ENCODE peak calls at places on chromosomes 4 and X, in seven cellular contexts. One of them, this sample, is unnamed.

GRCh38 chrX:97267916-97268680 is 384.4 kb downstream of the RPA4 start:
- DNase-seq in choroid plexus epithelial cell: peak; percentile 39
- DNase-seq in A549: no peak
- DNase-seq in fibroblast of villous mesenchyme: no peak
- DNase-seq in pancreas: no peak
- DNase-seq in endothelial cell: no peak
- DNase-seq in omental fat pad: no peak
- DNase-seq in this sample: no peak

GRCh38 chrX:47629419-47630210 is at the start of gene CFP:
- DNase-seq in choroid plexus epithelial cell: no peak
- DNase-seq in A549: no peak
- DNase-seq in fibroblast of villous mesenchyme: no peak
- DNase-seq in pancreas: no peak
- DNase-seq in endothelial cell: no peak
- DNase-seq in omental fat pad: no peak
- DNase-seq in this sample: no peak

GRCh38 chr4:122218762-122219161 is 66.6 kb downstream of the BLTP1 start:
- DNase-seq in choroid plexus epithelial cell: peak; percentile 31
- DNase-seq in A549: peak; percentile 1
- DNase-seq in fibroblast of villous mesenchyme: peak; percentile 9
- DNase-seq in pancreas: no peak
- DNase-seq in endothelial cell: peak; percentile 11
- DNase-seq in omental fat pad: no peak
- DNase-seq in this sample: no peak

GRCh38 chr4:1559896-1560650 is 124.0 kb downstream of the FAM53A start:
- DNase-seq in choroid plexus epithelial cell: peak; percentile 95
- DNase-seq in A549: no peak
- DNase-seq in fibroblast of villous mesenchyme: no peak
- DNase-seq in pancreas: no peak
- DNase-seq in endothelial cell: no peak
- DNase-seq in omental fat pad: no peak
- DNase-seq in this sample: no peak

GRCh38 chr4:74789518-74789917 is 4.8 kb downstream of the BTC start:
- DNase-seq in choroid plexus epithelial cell: no peak
- DNase-seq in A549: no peak
- DNase-seq in fibroblast of villous mesenchyme: no peak
- DNase-seq in pancreas: no peak
- DNase-seq in endothelial cell: no peak
- DNase-seq in omental fat pad: no peak
- DNase-seq in this sample: no peak

GRCh38 chr4:3476341-3476747 is 13.2 kb downstream of the DOK7 start:
- DNase-seq in choroid plexus epithelial cell: no peak
- DNase-seq in A549: no peak
- DNase-seq in fibroblast of villous mesenchyme: no peak
- DNase-seq in pancreas: no peak
- DNase-seq in endothelial cell: no peak
- DNase-seq in omental fat pad: no peak
- DNase-seq in this sample: peak; percentile 39

GRCh38 chr4:93617596-93617995 is 211.0 kb upstream of the ATOH1 start:
- DNase-seq in choroid plexus epithelial cell: no peak
- DNase-seq in A549: no peak
- DNase-seq in fibroblast of villous mesenchyme: no peak
- DNase-seq in pancreas: no peak
- DNase-seq in endothelial cell: no peak
- DNase-seq in omental fat pad: no peak
- DNase-seq in this sample: no peak

GRCh38 chr4:147378780-147379179 is 102.1 kb upstream of the EDNRA start:
- DNase-seq in choroid plexus epithelial cell: no peak
- DNase-seq in A549: no peak
- DNase-seq in fibroblast of villous mesenchyme: no peak
- DNase-seq in pancreas: no peak
- DNase-seq in endothelial cell: no peak
- DNase-seq in omental fat pad: no peak
- DNase-seq in this sample: no peak

GRCh38 chrX:150306002-150306401 is 57.1 kb upstream of the MAMLD1 start:
- DNase-seq in choroid plexus epithelial cell: no peak
- DNase-seq in A549: no peak
- DNase-seq in fibroblast of villous mesenchyme: no peak
- DNase-seq in pancreas: no peak
- DNase-seq in endothelial cell: no peak
- DNase-seq in omental fat pad: no peak
- DNase-seq in this sample: no peak

GRCh38 chrX:101729986-101730385 is 70.3 kb upstream of the ARMCX2 start:
- DNase-seq in choroid plexus epithelial cell: no peak
- DNase-seq in A549: no peak
- DNase-seq in fibroblast of villous mesenchyme: no peak
- DNase-seq in pancreas: no peak
- DNase-seq in endothelial cell: no peak
- DNase-seq in omental fat pad: no peak
- DNase-seq in this sample: no peak

GRCh38 chr4:82213485-82214162 is 160.2 kb downstream of the HNRNPD start:
- DNase-seq in choroid plexus epithelial cell: no peak
- DNase-seq in A549: no peak
- DNase-seq in fibroblast of villous mesenchyme: no peak
- DNase-seq in pancreas: no peak
- DNase-seq in endothelial cell: no peak
- DNase-seq in omental fat pad: no peak
- DNase-seq in this sample: no peak

GRCh38 chr4:174358823-174359222 is 75.1 kb downstream of the CEP44 start:
- DNase-seq in choroid plexus epithelial cell: peak; percentile 70
- DNase-seq in A549: no peak
- DNase-seq in fibroblast of villous mesenchyme: peak; percentile 24
- DNase-seq in pancreas: no peak
- DNase-seq in endothelial cell: no peak
- DNase-seq in omental fat pad: no peak
- DNase-seq in this sample: no peak

GRCh38 chrX:152635941-152636340 is 1.8 kb upstream of the GABRQ start:
- DNase-seq in choroid plexus epithelial cell: peak; percentile 83
- DNase-seq in A549: peak; percentile 65
- DNase-seq in fibroblast of villous mesenchyme: peak; percentile 55
- DNase-seq in pancreas: peak; percentile 16
- DNase-seq in endothelial cell: peak; percentile 41
- DNase-seq in omental fat pad: no peak
- DNase-seq in this sample: no peak

GRCh38 chr4:128868758-128869157 is 59.3 kb downstream of the JADE1 start:
- DNase-seq in choroid plexus epithelial cell: peak; percentile 30
- DNase-seq in A549: no peak
- DNase-seq in fibroblast of villous mesenchyme: peak; percentile 48
- DNase-seq in pancreas: no peak
- DNase-seq in endothelial cell: no peak
- DNase-seq in omental fat pad: no peak
- DNase-seq in this sample: no peak

GRCh38 chrX:136963973-136964372 is 69.8 kb downstream of the GPR101 start:
- DNase-seq in choroid plexus epithelial cell: no peak
- DNase-seq in A549: no peak
- DNase-seq in fibroblast of villous mesenchyme: no peak
- DNase-seq in pancreas: no peak
- DNase-seq in endothelial cell: no peak
- DNase-seq in omental fat pad: no peak
- DNase-seq in this sample: no peak

GRCh38 chr4:31045724-31046318 is 325.7 kb downstream of the PCDH7 start:
- DNase-seq in choroid plexus epithelial cell: peak; percentile 62
- DNase-seq in A549: peak; percentile 15
- DNase-seq in fibroblast of villous mesenchyme: peak; percentile 13
- DNase-seq in pancreas: no peak
- DNase-seq in endothelial cell: peak; percentile 4
- DNase-seq in omental fat pad: no peak
- DNase-seq in this sample: no peak

GRCh38 chr4:38610844-38611550 is 53.0 kb upstream of the KLF3 start:
- DNase-seq in choroid plexus epithelial cell: no peak
- DNase-seq in A549: no peak
- DNase-seq in fibroblast of villous mesenchyme: no peak
- DNase-seq in pancreas: peak; percentile 36
- DNase-seq in endothelial cell: no peak
- DNase-seq in omental fat pad: no peak
- DNase-seq in this sample: no peak

GRCh38 chrX:38175140-38175539 is 45.5 kb downstream of the SRPX start:
- DNase-seq in choroid plexus epithelial cell: peak; percentile 56
- DNase-seq in A549: peak; percentile 64
- DNase-seq in fibroblast of villous mesenchyme: peak; percentile 42
- DNase-seq in pancreas: peak; percentile 5
- DNase-seq in endothelial cell: peak; percentile 28
- DNase-seq in omental fat pad: no peak
- DNase-seq in this sample: no peak

GRCh38 chr4:88600129-88600849 is 8.0 kb downstream of the HERC3 start:
- DNase-seq in choroid plexus epithelial cell: peak; percentile 61
- DNase-seq in A549: peak; percentile 40
- DNase-seq in fibroblast of villous mesenchyme: peak; percentile 97
- DNase-seq in pancreas: no peak
- DNase-seq in endothelial cell: no peak
- DNase-seq in omental fat pad: no peak
- DNase-seq in this sample: no peak

GRCh38 chr4:7320413-7320812 is 114.3 kb downstream of the PSAPL1 start:
- DNase-seq in choroid plexus epithelial cell: no peak
- DNase-seq in A549: no peak
- DNase-seq in fibroblast of villous mesenchyme: no peak
- DNase-seq in pancreas: no peak
- DNase-seq in endothelial cell: no peak
- DNase-seq in omental fat pad: no peak
- DNase-seq in this sample: no peak

GRCh38 chr4:183541081-183542045 is 36.5 kb downstream of the ING2 start:
- DNase-seq in choroid plexus epithelial cell: peak; percentile 77
- DNase-seq in A549: no peak
- DNase-seq in fibroblast of villous mesenchyme: peak; percentile 60
- DNase-seq in pancreas: peak; percentile 48
- DNase-seq in endothelial cell: no peak
- DNase-seq in omental fat pad: no peak
- DNase-seq in this sample: no peak

GRCh38 chr4:183540498-183540953 is 35.7 kb downstream of the ING2 start:
- DNase-seq in choroid plexus epithelial cell: peak; percentile 31
- DNase-seq in A549: no peak
- DNase-seq in fibroblast of villous mesenchyme: no peak
- DNase-seq in pancreas: no peak
- DNase-seq in endothelial cell: no peak
- DNase-seq in omental fat pad: no peak
- DNase-seq in this sample: no peak

GRCh38 chr4:183546376-183546775 is 41.5 kb downstream of the ING2 start:
- DNase-seq in choroid plexus epithelial cell: no peak
- DNase-seq in A549: no peak
- DNase-seq in fibroblast of villous mesenchyme: no peak
- DNase-seq in pancreas: no peak
- DNase-seq in endothelial cell: no peak
- DNase-seq in omental fat pad: no peak
- DNase-seq in this sample: no peak

DNA sequence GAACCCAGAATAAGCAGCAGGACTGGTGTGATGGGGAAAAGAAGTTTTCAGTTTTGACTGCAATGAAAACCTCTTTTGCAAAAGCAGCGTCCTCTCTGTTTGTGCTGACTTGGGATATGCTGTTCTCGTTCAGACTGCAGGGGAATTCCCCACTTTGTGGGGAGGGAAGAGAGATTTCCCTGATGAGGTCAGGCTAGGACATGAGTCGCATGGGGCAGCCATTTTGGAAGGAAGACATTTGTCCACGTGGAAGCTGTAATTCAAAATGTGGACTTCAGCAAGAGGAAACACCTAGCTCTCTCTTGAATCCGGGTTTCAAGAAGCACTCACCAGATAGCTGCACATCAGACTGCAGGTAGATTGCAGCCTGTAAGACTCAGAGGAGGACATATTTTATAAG is 39.3 kb downstream of the ING2 start:
- DNase-seq in choroid plexus epithelial cell: peak; percentile 7
- DNase-seq in A549: no peak
- DNase-seq in fibroblast of villous mesenchyme: no peak
- DNase-seq in pancreas: no peak
- DNase-seq in endothelial cell: no peak
- DNase-seq in omental fat pad: no peak
- DNase-seq in this sample: no peak
- TF ChIP-seq CTCF in choroid plexus epithelial cell: no peak
- TF ChIP-seq CTCF in A549: no peak
- TF ChIP-seq CTCF in fibroblast of villous mesenchyme: no peak
- TF ChIP-seq CTCF in pancreas: no peak
- TF ChIP-seq CTCF in endothelial cell: no peak
- TF ChIP-seq CTCF in omental fat pad: no peak
- TF ChIP-seq CTCF in this sample: no peak

GRCh38 chr4:114180481-114180880 is 201.0 kb upstream of the ARSJ start:
- DNase-seq in choroid plexus epithelial cell: peak; percentile 87
- DNase-seq in A549: peak; percentile 70
- DNase-seq in fibroblast of villous mesenchyme: peak; percentile 71
- DNase-seq in pancreas: peak; percentile 5
- DNase-seq in endothelial cell: peak; percentile 59
- DNase-seq in omental fat pad: no peak
- DNase-seq in this sample: no peak
- TF ChIP-seq CTCF in choroid plexus epithelial cell: peak; percentile 90
- TF ChIP-seq CTCF in A549: peak; percentile 43
- TF ChIP-seq CTCF in fibroblast of villous mesenchyme: peak; percentile 69
- TF ChIP-seq CTCF in pancreas: no peak
- TF ChIP-seq CTCF in endothelial cell: no peak
- TF ChIP-seq CTCF in omental fat pad: no peak
- TF ChIP-seq CTCF in this sample: peak; percentile 29

GRCh38 chrX:133698298-133698697 is 283.0 kb upstream of the GPC4 start:
- DNase-seq in choroid plexus epithelial cell: peak; percentile 69
- DNase-seq in A549: no peak
- DNase-seq in fibroblast of villous mesenchyme: peak; percentile 10
- DNase-seq in pancreas: no peak
- DNase-seq in endothelial cell: no peak
- DNase-seq in omental fat pad: no peak
- DNase-seq in this sample: no peak
- TF ChIP-seq CTCF in choroid plexus epithelial cell: peak; percentile 45
- TF ChIP-seq CTCF in A549: no peak
- TF ChIP-seq CTCF in fibroblast of villous mesenchyme: no peak
- TF ChIP-seq CTCF in pancreas: no peak
- TF ChIP-seq CTCF in endothelial cell: no peak
- TF ChIP-seq CTCF in omental fat pad: no peak
- TF ChIP-seq CTCF in this sample: no peak

GRCh38 chr4:139279723-139280620 is at the start of gene MGARP:
- DNase-seq in choroid plexus epithelial cell: peak; percentile 28
- DNase-seq in A549: peak; percentile 10
- DNase-seq in fibroblast of villous mesenchyme: peak; percentile 41
- DNase-seq in pancreas: no peak
- DNase-seq in endothelial cell: peak; percentile 40
- DNase-seq in omental fat pad: no peak
- DNase-seq in this sample: peak; percentile 31
- TF ChIP-seq CTCF in choroid plexus epithelial cell: no peak
- TF ChIP-seq CTCF in A549: no peak
- TF ChIP-seq CTCF in fibroblast of villous mesenchyme: no peak
- TF ChIP-seq CTCF in pancreas: no peak
- TF ChIP-seq CTCF in endothelial cell: no peak
- TF ChIP-seq CTCF in omental fat pad: no peak
- TF ChIP-seq CTCF in this sample: no peak

DNA sequence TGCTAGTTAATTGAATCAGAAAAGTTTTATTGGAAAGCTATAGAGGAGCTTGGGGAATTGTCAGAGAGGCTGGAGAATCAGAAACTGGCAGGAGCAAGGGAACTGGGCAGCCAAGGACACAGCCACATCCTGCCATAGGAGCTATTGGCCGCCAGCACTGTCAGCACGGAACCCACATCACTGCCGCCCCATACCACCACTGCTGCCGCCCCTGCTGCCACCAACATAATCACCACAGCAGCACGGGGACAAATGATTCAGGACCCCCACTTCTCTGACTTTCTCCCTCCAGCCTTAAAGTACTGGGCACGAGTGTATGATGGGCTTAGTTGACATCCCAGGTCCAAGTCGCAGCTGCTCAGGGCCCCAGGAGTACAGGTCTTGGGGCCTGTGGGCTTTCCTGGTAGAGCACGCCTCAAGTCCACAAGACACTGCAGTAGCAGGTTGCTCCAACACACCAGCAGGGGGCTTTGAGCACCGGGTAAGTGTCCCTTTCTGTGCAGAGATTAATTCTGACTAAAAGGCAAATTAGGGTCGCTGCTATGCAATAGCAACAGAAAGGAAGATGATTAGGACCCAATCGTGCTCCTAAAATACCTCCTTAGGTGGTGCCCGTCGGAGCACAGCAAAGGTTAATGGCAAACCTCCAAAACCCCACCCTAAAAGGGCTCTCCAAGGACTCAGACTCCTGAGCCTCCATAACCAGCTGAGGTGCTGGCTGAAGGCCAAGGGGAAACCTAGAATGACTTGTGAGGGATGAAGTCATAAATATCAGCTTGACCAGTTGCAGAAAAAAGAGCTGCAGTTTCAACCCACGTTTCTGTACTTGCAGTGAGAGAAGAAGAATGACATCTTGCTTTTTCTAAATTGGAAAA is 6.8 kb downstream of the PJA1 start:
- DNase-seq in choroid plexus epithelial cell: peak; percentile 88
- DNase-seq in A549: peak; percentile 63
- DNase-seq in fibroblast of villous mesenchyme: peak; percentile 79
- DNase-seq in pancreas: peak; percentile 52
- DNase-seq in endothelial cell: peak; percentile 24
- DNase-seq in omental fat pad: no peak
- DNase-seq in this sample: peak; percentile 57
- TF ChIP-seq CTCF in choroid plexus epithelial cell: peak; percentile 74
- TF ChIP-seq CTCF in A549: peak; percentile 45
- TF ChIP-seq CTCF in fibroblast of villous mesenchyme: peak; percentile 64
- TF ChIP-seq CTCF in pancreas: no peak
- TF ChIP-seq CTCF in endothelial cell: peak; percentile 50
- TF ChIP-seq CTCF in omental fat pad: no peak
- TF ChIP-seq CTCF in this sample: peak; percentile 47

This sample was measured in psoas muscle.